ENCODE peak calls at places on chromosomes 12 and 14, in seven cellular contexts. One of them, this sample, is unnamed. For H3K4me1, the result is how much of the 10 kb centered on the place peaks cover.

GRCh38 chr14:96688629-96689028 is 108.6 kb upstream of the VRK1 start:
- DNase-seq in K562: no peak
- DNase-seq in effector memory CD4-positive, alpha-beta T cell: no peak
- DNase-seq in heart left ventricle: no peak
- DNase-seq in uterus: no peak
- DNase-seq in GM12878: no peak
- DNase-seq in IMR-90: no peak
- DNase-seq in this sample: no peak

GRCh38 chr12:130335517-130336392 is 1.9 kb upstream of the PIWIL1 start:
- DNase-seq in K562: peak
- DNase-seq in effector memory CD4-positive, alpha-beta T cell: no peak
- DNase-seq in heart left ventricle: no peak
- DNase-seq in uterus: peak
- DNase-seq in GM12878: peak
- DNase-seq in IMR-90: peak
- DNase-seq in this sample: peak

GRCh38 chr12:65133879-65134278 is 12.8 kb upstream of the WIF1 start:
- DNase-seq in K562: no peak
- DNase-seq in effector memory CD4-positive, alpha-beta T cell: no peak
- DNase-seq in heart left ventricle: no peak
- DNase-seq in uterus: no peak
- DNase-seq in GM12878: no peak
- DNase-seq in IMR-90: no peak
- DNase-seq in this sample: no peak

GRCh38 chr14:103124501-103125001 is 1.3 kb downstream of the TNFAIP2 start:
- DNase-seq in K562: no peak
- DNase-seq in effector memory CD4-positive, alpha-beta T cell: no peak
- DNase-seq in heart left ventricle: no peak
- DNase-seq in uterus: peak
- DNase-seq in GM12878: no peak
- DNase-seq in IMR-90: no peak
- DNase-seq in this sample: no peak

GRCh38 chr12:6570264-6570887 is 2.3 kb upstream of the NOP2 start:
- DNase-seq in K562: peak
- DNase-seq in effector memory CD4-positive, alpha-beta T cell: no peak
- DNase-seq in heart left ventricle: no peak
- DNase-seq in uterus: peak
- DNase-seq in GM12878: no peak
- DNase-seq in IMR-90: no peak
- DNase-seq in this sample: peak

GRCh38 chr12:123269395-123269892 is 2.2 kb downstream of the CDK2AP1 start:
- DNase-seq in K562: no peak
- DNase-seq in effector memory CD4-positive, alpha-beta T cell: peak
- DNase-seq in heart left ventricle: peak
- DNase-seq in uterus: peak
- DNase-seq in GM12878: no peak
- DNase-seq in IMR-90: peak
- DNase-seq in this sample: peak

GRCh38 chr12:6235499-6235898 is 35.3 kb downstream of the CD9 start:
- DNase-seq in K562: no peak
- DNase-seq in effector memory CD4-positive, alpha-beta T cell: no peak
- DNase-seq in heart left ventricle: no peak
- DNase-seq in uterus: no peak
- DNase-seq in GM12878: no peak
- DNase-seq in IMR-90: no peak
- DNase-seq in this sample: no peak

GRCh38 chr12:46370792-46371717 is 1.5 kb downstream of the SLC38A2 start:
- DNase-seq in K562: peak
- DNase-seq in effector memory CD4-positive, alpha-beta T cell: peak
- DNase-seq in heart left ventricle: peak
- DNase-seq in uterus: peak
- DNase-seq in GM12878: no peak
- DNase-seq in IMR-90: peak
- DNase-seq in this sample: peak

GRCh38 chr14:93752980-93753561 is 35.2 kb downstream of the PRIMA1 start:
- DNase-seq in K562: no peak
- DNase-seq in effector memory CD4-positive, alpha-beta T cell: no peak
- DNase-seq in heart left ventricle: peak
- DNase-seq in uterus: no peak
- DNase-seq in GM12878: no peak
- DNase-seq in IMR-90: no peak
- DNase-seq in this sample: no peak

GRCh38 chr14:31360919-31361662 is 59.3 kb downstream of the HEATR5A start:
- DNase-seq in K562: no peak
- DNase-seq in effector memory CD4-positive, alpha-beta T cell: no peak
- DNase-seq in heart left ventricle: no peak
- DNase-seq in uterus: no peak
- DNase-seq in GM12878: no peak
- DNase-seq in IMR-90: peak
- DNase-seq in this sample: no peak

GRCh38 chr12:69966839-69967238 is 141.8 kb downstream of the MYRFL start:
- DNase-seq in K562: no peak
- DNase-seq in effector memory CD4-positive, alpha-beta T cell: no peak
- DNase-seq in heart left ventricle: no peak
- DNase-seq in uterus: no peak
- DNase-seq in GM12878: no peak
- DNase-seq in IMR-90: peak
- DNase-seq in this sample: no peak

GRCh38 chr12:94621662-94622359 is 28.5 kb downstream of the TMCC3 start:
- DNase-seq in K562: no peak
- DNase-seq in effector memory CD4-positive, alpha-beta T cell: no peak
- DNase-seq in heart left ventricle: no peak
- DNase-seq in uterus: no peak
- DNase-seq in GM12878: peak
- DNase-seq in IMR-90: peak
- DNase-seq in this sample: no peak

GRCh38 chr12:114895822-114896221 is 211.8 kb upstream of the TBX3 start:
- DNase-seq in K562: no peak
- DNase-seq in effector memory CD4-positive, alpha-beta T cell: no peak
- DNase-seq in heart left ventricle: no peak
- DNase-seq in uterus: no peak
- DNase-seq in GM12878: no peak
- DNase-seq in IMR-90: peak
- DNase-seq in this sample: no peak

GRCh38 chr12:130161261-130162231 is 718 bp upstream of the FZD10 start:
- DNase-seq in K562: no peak
- DNase-seq in effector memory CD4-positive, alpha-beta T cell: no peak
- DNase-seq in heart left ventricle: peak
- DNase-seq in uterus: peak
- DNase-seq in GM12878: no peak
- DNase-seq in IMR-90: no peak
- DNase-seq in this sample: no peak

GRCh38 chr12:7512528-7512927 is 9.0 kb upstream of the CD163 start:
- DNase-seq in K562: peak
- DNase-seq in effector memory CD4-positive, alpha-beta T cell: no peak
- DNase-seq in heart left ventricle: no peak
- DNase-seq in uterus: no peak
- DNase-seq in GM12878: no peak
- DNase-seq in IMR-90: peak
- DNase-seq in this sample: no peak

GRCh38 chr12:123397400-123397799 is 13.5 kb downstream of the KMT5A start:
- DNase-seq in K562: no peak
- DNase-seq in effector memory CD4-positive, alpha-beta T cell: no peak
- DNase-seq in heart left ventricle: no peak
- DNase-seq in uterus: no peak
- DNase-seq in GM12878: no peak
- DNase-seq in IMR-90: no peak
- DNase-seq in this sample: no peak

GRCh38 chr12:95790912-95791849 is 617 bp upstream of the NTN4 start:
- DNase-seq in K562: no peak
- DNase-seq in effector memory CD4-positive, alpha-beta T cell: peak
- DNase-seq in heart left ventricle: peak
- DNase-seq in uterus: no peak
- DNase-seq in GM12878: no peak
- DNase-seq in IMR-90: peak
- DNase-seq in this sample: peak

GRCh38 chr12:48366131-48366530 is 15.4 kb upstream of the ZNF641 start:
- DNase-seq in K562: no peak
- DNase-seq in effector memory CD4-positive, alpha-beta T cell: no peak
- DNase-seq in heart left ventricle: no peak
- DNase-seq in uterus: no peak
- DNase-seq in GM12878: no peak
- DNase-seq in IMR-90: no peak
- DNase-seq in this sample: no peak

GRCh38 chr14:69637503-69638030 is 26.2 kb downstream of the SUSD6 start:
- DNase-seq in K562: peak
- DNase-seq in effector memory CD4-positive, alpha-beta T cell: no peak
- DNase-seq in heart left ventricle: peak
- DNase-seq in uterus: no peak
- DNase-seq in GM12878: no peak
- DNase-seq in IMR-90: no peak
- DNase-seq in this sample: no peak

GRCh38 chr14:28766505-28767238 is at the start of gene FOXG1:
- DNase-seq in K562: peak
- DNase-seq in effector memory CD4-positive, alpha-beta T cell: no peak
- DNase-seq in heart left ventricle: no peak
- DNase-seq in uterus: no peak
- DNase-seq in GM12878: no peak
- DNase-seq in IMR-90: no peak
- DNase-seq in this sample: no peak

GRCh38 chr14:103296987-103297386 is 37.0 kb upstream of the EIF5 start:
- DNase-seq in K562: peak
- DNase-seq in effector memory CD4-positive, alpha-beta T cell: no peak
- DNase-seq in heart left ventricle: no peak
- DNase-seq in uterus: no peak
- DNase-seq in GM12878: no peak
- DNase-seq in IMR-90: no peak
- DNase-seq in this sample: no peak

GRCh38 chr12:32106153-32106516 is 512 bp upstream of the BICD1 start:
- DNase-seq in K562: no peak
- DNase-seq in effector memory CD4-positive, alpha-beta T cell: no peak
- DNase-seq in heart left ventricle: no peak
- DNase-seq in uterus: peak
- DNase-seq in GM12878: no peak
- DNase-seq in IMR-90: no peak
- DNase-seq in this sample: no peak

GRCh38 chr12:47551426-47551851 is 154.4 kb downstream of the RPAP3 start:
- DNase-seq in K562: no peak
- DNase-seq in effector memory CD4-positive, alpha-beta T cell: no peak
- DNase-seq in heart left ventricle: no peak
- DNase-seq in uterus: no peak
- DNase-seq in GM12878: no peak
- DNase-seq in IMR-90: peak
- DNase-seq in this sample: no peak

GRCh38 chr14:88168498-88169165 is 154.4 kb downstream of the KCNK10 start:
- DNase-seq in K562: peak
- DNase-seq in effector memory CD4-positive, alpha-beta T cell: peak
- DNase-seq in heart left ventricle: no peak
- DNase-seq in uterus: no peak
- DNase-seq in GM12878: no peak
- DNase-seq in IMR-90: peak
- DNase-seq in this sample: peak

GRCh38 chr12:19299765-19300164 is 139.5 kb upstream of the AEBP2 start:
- DNase-seq in K562: no peak
- DNase-seq in effector memory CD4-positive, alpha-beta T cell: no peak
- DNase-seq in heart left ventricle: no peak
- DNase-seq in uterus: no peak
- DNase-seq in GM12878: no peak
- DNase-seq in IMR-90: peak
- DNase-seq in this sample: no peak

GRCh38 chr12:53327435-53328042 is 6.1 kb upstream of the AAAS start:
- DNase-seq in K562: peak
- DNase-seq in effector memory CD4-positive, alpha-beta T cell: no peak
- DNase-seq in heart left ventricle: no peak
- DNase-seq in uterus: no peak
- DNase-seq in GM12878: no peak
- DNase-seq in IMR-90: no peak
- DNase-seq in this sample: no peak

GRCh38 chr12:53326460-53327185 is 5.2 kb upstream of the AAAS start:
- DNase-seq in K562: no peak
- DNase-seq in effector memory CD4-positive, alpha-beta T cell: no peak
- DNase-seq in heart left ventricle: no peak
- DNase-seq in uterus: no peak
- DNase-seq in GM12878: no peak
- DNase-seq in IMR-90: no peak
- DNase-seq in this sample: no peak

GRCh38 chr12:53324779-53325538 is 3.5 kb upstream of the AAAS start:
- DNase-seq in K562: peak
- DNase-seq in effector memory CD4-positive, alpha-beta T cell: peak
- DNase-seq in heart left ventricle: peak
- DNase-seq in uterus: peak
- DNase-seq in GM12878: peak
- DNase-seq in IMR-90: peak
- DNase-seq in this sample: peak

GRCh38 chr12:53325539-53326061 is 4.2 kb upstream of the AAAS start:
- DNase-seq in K562: no peak
- DNase-seq in effector memory CD4-positive, alpha-beta T cell: no peak
- DNase-seq in heart left ventricle: no peak
- DNase-seq in uterus: peak
- DNase-seq in GM12878: no peak
- DNase-seq in IMR-90: no peak
- DNase-seq in this sample: no peak

GRCh38 chr12:53324113-53324778 is 2.8 kb upstream of the AAAS start:
- DNase-seq in K562: peak
- DNase-seq in effector memory CD4-positive, alpha-beta T cell: peak
- DNase-seq in heart left ventricle: peak
- DNase-seq in uterus: peak
- DNase-seq in GM12878: peak
- DNase-seq in IMR-90: no peak
- DNase-seq in this sample: peak
- H3K27ac ChIP-seq in K562: peak
- H3K27ac ChIP-seq in effector memory CD4-positive, alpha-beta T cell: peak
- H3K27ac ChIP-seq in heart left ventricle: peak
- H3K27ac ChIP-seq in uterus: peak
- H3K27ac ChIP-seq in GM12878: peak
- H3K27ac ChIP-seq in IMR-90: peak
- H3K27ac ChIP-seq in this sample: peak

GRCh38 chr14:24135584-24135833 is 485 bp upstream of the PSME1 start:
- DNase-seq in K562: no peak
- DNase-seq in effector memory CD4-positive, alpha-beta T cell: no peak
- DNase-seq in heart left ventricle: no peak
- DNase-seq in uterus: no peak
- DNase-seq in GM12878: no peak
- DNase-seq in IMR-90: no peak
- DNase-seq in this sample: no peak
- H3K4me1 ChIP-seq in K562: under half
- H3K4me1 ChIP-seq in effector memory CD4-positive, alpha-beta T cell: under half
- H3K4me1 ChIP-seq in heart left ventricle: under half
- H3K4me1 ChIP-seq in uterus: under half
- H3K4me1 ChIP-seq in GM12878: under half
- H3K4me1 ChIP-seq in IMR-90: under half
- H3K4me1 ChIP-seq in this sample: under half

DNA sequence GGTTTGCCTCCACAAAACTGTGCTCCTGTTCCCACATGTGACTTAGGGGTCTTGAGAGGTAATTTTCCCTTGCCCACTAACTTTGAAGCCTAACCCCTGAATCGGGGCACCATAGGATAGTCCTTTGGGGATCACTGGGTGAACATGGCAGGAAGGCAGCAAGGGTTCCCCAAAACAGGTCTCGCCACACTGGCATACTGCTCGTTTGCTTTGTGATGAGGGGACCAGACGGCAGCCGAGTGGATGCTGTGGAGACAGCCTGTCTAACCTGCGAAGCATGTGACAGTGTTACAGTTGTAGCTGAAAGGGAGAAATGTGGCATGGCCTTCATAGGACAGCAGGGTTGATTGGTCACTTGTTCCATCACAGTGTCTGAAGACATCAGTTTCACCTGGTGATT is 42.4 kb downstream of the UBE3B start:
- DNase-seq in K562: no peak
- DNase-seq in effector memory CD4-positive, alpha-beta T cell: no peak
- DNase-seq in heart left ventricle: no peak
- DNase-seq in uterus: no peak
- DNase-seq in GM12878: no peak
- DNase-seq in IMR-90: no peak
- DNase-seq in this sample: no peak
- H3K27ac ChIP-seq in K562: no peak
- H3K27ac ChIP-seq in effector memory CD4-positive, alpha-beta T cell: no peak
- H3K27ac ChIP-seq in heart left ventricle: peak
- H3K27ac ChIP-seq in uterus: no peak
- H3K27ac ChIP-seq in GM12878: no peak
- H3K27ac ChIP-seq in IMR-90: peak
- H3K27ac ChIP-seq in this sample: no peak

GRCh38 chr14:89678715-89679220 is 261.7 kb upstream of the FOXN3 start:
- DNase-seq in K562: no peak
- DNase-seq in effector memory CD4-positive, alpha-beta T cell: no peak
- DNase-seq in heart left ventricle: no peak
- DNase-seq in uterus: no peak
- DNase-seq in GM12878: no peak
- DNase-seq in IMR-90: no peak
- DNase-seq in this sample: no peak
- H3K4me1 ChIP-seq in K562: under half
- H3K4me1 ChIP-seq in effector memory CD4-positive, alpha-beta T cell: under half
- H3K4me1 ChIP-seq in heart left ventricle: under half
- H3K4me1 ChIP-seq in uterus: under half
- H3K4me1 ChIP-seq in GM12878: under half
- H3K4me1 ChIP-seq in IMR-90: under half
- H3K4me1 ChIP-seq in this sample: under half